ENCODE peak calls at places on chromosomes 1 and 21, in ten cellular contexts. F, S, X, M, C, D, O, Q, B and U are unnamed samples.

GRCh38 chr1:90356101-90356500 is 361.0 kb downstream of the BARHL2 start:
- DNase-seq in D (no peak), S (no peak), M (no peak), Q (no peak), C (no peak), X (no peak), O (no peak), B (no peak), F (no peak), U (no peak)

GRCh38 chr1:193685986-193686385 is 499.6 kb upstream of the B3GALT2 start:
- DNase-seq in F (no peak), O (no peak), X (no peak), S (no peak), M (no peak), Q (no peak), C (no peak), B (no peak), D (no peak), U (no peak)

GRCh38 chr1:107762751-107763390 is 202.1 kb downstream of the VAV3 start:
- DNase-seq in D (no peak), S (no peak), M (no peak), O (no peak), X (no peak), Q (no peak), F (no peak), B (no peak), C (no peak), U (no peak)

GRCh38 chr1:1122981-1123480 is 7.1 kb upstream of the C1orf159 start:
- DNase-seq in M (no peak), D (no peak), B (no peak), S (no peak), C (no peak), X (no peak), F (no peak), Q (no peak), O (peak), U (no peak)

GRCh38 chr1:21897844-21898243 is 39.3 kb downstream of the HSPG2 start:
- DNase-seq in B (no peak), C (no peak), M (no peak), Q (no peak), F (no peak), X (no peak), D (no peak), O (no peak), S (no peak), U (no peak)

GRCh38 chr1:237220243-237220642 is 178.3 kb downstream of the RYR2 start:
- DNase-seq in C (no peak), B (peak), F (peak), D (no peak), S (no peak), Q (no peak), M (no peak), O (no peak), X (no peak), U (no peak)

GRCh38 chr1:89001510-89001909 is 9.1 kb upstream of the KYAT3 start:
- DNase-seq in Q (no peak), F (no peak), O (no peak), C (no peak), D (no peak), M (no peak), B (no peak), S (no peak), X (no peak), U (no peak)

GRCh38 chr1:226821719-226822085 is 48.7 kb upstream of the PSEN2 start:
- DNase-seq in C (no peak), B (no peak), O (no peak), S (no peak), X (no peak), Q (no peak), D (peak), M (no peak), F (no peak), U (no peak)

GRCh38 chr1:182707116-182707515 is 22.7 kb upstream of the RGS8 start:
- DNase-seq in F (peak), D (no peak), O (no peak), X (no peak), C (no peak), B (no peak), S (no peak), Q (no peak), M (no peak), U (no peak)

GRCh38 chr1:183416850-183417690 is 1.1 kb downstream of the NMNAT2 start:
- DNase-seq in Q (peak), X (no peak), C (no peak), F (peak), S (peak), B (peak), M (no peak), O (peak), D (peak), U (no peak)

GRCh38 chr1:199931666-199932377 is 95.7 kb upstream of the NR5A2 start:
- DNase-seq in X (no peak), Q (no peak), F (peak), C (no peak), M (no peak), B (no peak), D (no peak), S (no peak), O (no peak), U (no peak)

GRCh38 chr1:145858238-145858936 is 494 bp downstream of the PIAS3 start:
- DNase-seq in F (peak), M (no peak), D (no peak), S (peak), O (peak), X (no peak), B (peak), Q (peak), C (no peak), U (peak)

GRCh38 chr21:16071082-16071481 is 341.3 kb downstream of the USP25 start:
- DNase-seq in X (no peak), S (no peak), Q (no peak), B (peak), O (no peak), D (no peak), M (no peak), F (no peak), C (no peak), U (no peak)

GRCh38 chr1:245181123-245181522 is 26.3 kb downstream of the KIF26B start:
- DNase-seq in F (no peak), M (no peak), D (no peak), B (no peak), X (no peak), C (no peak), Q (no peak), O (no peak), S (no peak), U (no peak)

GRCh38 chr1:206013017-206013800 is 10.0 kb upstream of the RAB7B start:
- DNase-seq in M (no peak), C (no peak), B (no peak), O (no peak), F (no peak), S (no peak), X (no peak), Q (no peak), D (no peak), U (no peak)

GRCh38 chr1:12677565-12677964 is 33.7 kb downstream of the AADACL4 start:
- DNase-seq in D (no peak), M (no peak), C (peak), B (no peak), X (peak), O (no peak), Q (no peak), S (no peak), F (no peak), U (no peak)

GRCh38 chr1:107963601-107964396 is 1.2 kb downstream of the VAV3 start:
- DNase-seq in F (peak), B (no peak), O (peak), X (no peak), M (peak), D (no peak), Q (peak), S (peak), C (no peak), U (peak)

GRCh38 chr1:201515062-201515750 is 8.3 kb upstream of the CSRP1 start:
- DNase-seq in O (no peak), F (no peak), D (no peak), M (no peak), S (no peak), B (no peak), Q (no peak), X (no peak), C (no peak), U (no peak)

GRCh38 chr21:33976980-33977720 is 61.5 kb upstream of the ATP5PO start:
- DNase-seq in D (no peak), M (no peak), F (no peak), Q (no peak), C (no peak), O (no peak), S (no peak), B (no peak), X (no peak), U (peak)
- H3K4me3 ChIP-seq in D (no peak), M (peak), F (no peak), Q (no peak), C (peak), O (no peak), S (no peak), B (no peak), X (peak), U (no peak)

DNA sequence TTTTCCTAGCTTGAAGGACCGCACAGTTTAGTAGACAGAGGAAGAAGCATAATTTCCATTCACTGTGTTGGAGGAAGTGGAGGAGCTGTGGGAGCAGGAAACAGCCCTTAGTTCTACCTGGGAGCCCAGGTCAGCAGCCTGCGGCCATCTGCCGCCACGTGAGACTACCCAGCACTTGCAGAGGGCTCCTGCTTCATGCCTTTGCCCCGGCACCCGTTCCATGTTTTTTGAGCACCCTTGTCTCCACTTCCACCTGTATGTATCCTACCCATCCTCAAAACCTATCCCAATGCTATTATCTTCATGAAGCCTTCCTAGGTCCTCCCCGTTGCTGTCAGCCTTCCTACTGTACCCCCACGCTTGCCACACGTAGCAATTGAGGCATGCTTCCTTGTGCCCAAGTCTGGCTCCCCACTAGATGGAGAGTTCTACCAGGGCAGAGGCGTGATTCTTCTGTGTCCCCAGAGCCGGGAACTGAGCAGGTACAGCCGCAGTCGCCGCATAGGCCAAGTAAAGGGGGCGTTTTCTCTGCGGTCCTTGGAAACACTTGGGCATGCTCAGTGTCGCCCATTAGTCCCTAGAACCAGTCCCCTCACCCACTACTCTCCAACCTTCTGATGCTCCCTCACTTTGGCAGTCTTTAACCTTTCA is 1.9 kb downstream of the SLC6A9 start:
- DNase-seq in O (no peak), M (no peak), B (no peak), Q (no peak), X (no peak), D (no peak), S (no peak), C (no peak), F (no peak), U (no peak)
- H3K27ac ChIP-seq in O (peak), M (peak), B (peak), Q (no peak), X (peak), D (peak), S (peak), C (peak), F (peak), U (peak)

GRCh38 chr1:115190766-115191165 is 101.5 kb upstream of the TSPAN2 start:
- DNase-seq in F (no peak), D (no peak), C (no peak), M (no peak), S (no peak), X (no peak), Q (no peak), O (no peak), B (no peak), U (no peak)
- TF ChIP-seq CTCF in F (no peak), D (no peak), C (no peak), M (no peak), S (no peak), X (no peak), Q (no peak), O (no peak), B (no peak), U (no peak)

GRCh38 chr1:234771642-234772344 is 161.8 kb upstream of the IRF2BP2 start:
- DNase-seq in F (no peak), O (no peak), D (no peak), Q (no peak), X (no peak), S (peak), C (no peak), B (no peak), M (no peak), U (no peak)
- H3K4me3 ChIP-seq in F (no peak), O (no peak), D (no peak), Q (no peak), X (peak), S (no peak), C (no peak), B (no peak), M (peak), U (peak)

DNA sequence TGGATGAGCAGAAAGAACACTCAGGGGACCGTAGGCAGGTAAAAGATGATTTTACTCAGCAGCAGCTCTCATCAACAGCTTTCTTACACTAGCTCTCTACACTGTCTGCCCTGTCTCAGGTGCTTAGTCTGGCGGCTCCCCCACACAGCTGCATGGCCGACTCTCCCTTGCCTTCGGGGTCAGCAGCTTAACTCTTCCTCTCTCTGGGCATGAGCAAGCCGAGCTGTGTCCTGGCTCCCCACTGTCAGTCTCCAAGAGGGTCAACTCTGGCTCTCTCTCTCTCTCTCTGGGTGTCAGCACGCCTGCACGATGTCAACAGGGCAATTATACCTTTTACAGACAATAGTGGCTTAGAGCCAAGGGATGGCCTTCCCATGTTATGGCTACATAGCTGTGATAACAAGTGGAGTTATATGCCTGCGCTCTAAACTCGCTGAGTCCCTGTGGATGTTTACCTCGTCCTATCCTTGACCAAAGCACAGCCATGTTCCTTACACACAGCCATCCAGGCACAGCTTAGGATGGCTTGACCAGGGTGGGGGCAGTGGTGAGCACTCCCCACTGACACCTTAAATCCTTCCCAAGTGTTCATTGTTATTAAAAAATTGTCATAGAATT is 3.1 kb upstream of the BCL10 start:
- DNase-seq in Q (no peak), O (no peak), B (no peak), X (no peak), M (no peak), C (no peak), D (no peak), S (no peak), F (no peak), U (no peak)
- H3K27ac ChIP-seq in Q (no peak), O (peak), B (peak), X (no peak), M (no peak), C (peak), D (peak), S (no peak), F (no peak), U (peak)

DNA sequence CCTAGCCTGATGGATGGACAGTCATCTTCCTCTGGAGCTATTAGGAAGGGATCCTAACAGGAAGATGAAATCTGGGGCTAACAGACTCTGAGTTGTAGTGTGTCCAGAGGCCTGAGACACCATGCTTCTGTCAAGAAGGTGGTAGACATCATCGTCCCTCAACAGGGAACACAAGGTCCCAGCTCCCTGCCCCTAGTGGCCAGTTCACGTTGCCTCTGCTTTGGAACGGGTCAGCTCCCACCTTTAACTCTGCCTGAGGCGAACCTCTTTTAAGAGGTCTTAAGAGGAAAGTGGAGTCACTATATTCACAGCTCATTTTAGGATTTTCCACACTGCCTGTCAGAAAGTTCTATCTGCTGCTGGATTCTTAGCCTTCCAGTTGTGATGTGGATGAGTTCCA is 28.3 kb downstream of the LRRC71 start:
- DNase-seq in M (no peak), D (no peak), Q (no peak), B (no peak), X (no peak), O (no peak), F (no peak), C (no peak), S (no peak), U (peak)
- TF ChIP-seq CTCF in M (peak), D (peak), Q (no peak), B (no peak), X (no peak), O (no peak), F (no peak), C (no peak), S (peak), U (no peak)

GRCh38 chr1:202643397-202644218 is 66.6 kb downstream of the SYT2 start:
- DNase-seq in F (peak), C (no peak), X (no peak), B (no peak), M (no peak), Q (no peak), D (no peak), S (peak), O (no peak), U (no peak)
- H3K4me3 ChIP-seq in F (no peak), C (peak), X (peak), B (peak), M (no peak), Q (no peak), D (peak), S (peak), O (peak), U (peak)

GRCh38 chr1:164610528-164611222 is 51.7 kb downstream of the PBX1 start:
- DNase-seq in D (no peak), O (no peak), S (no peak), X (no peak), F (no peak), M (no peak), Q (no peak), B (no peak), C (no peak), U (no peak)
- H3K27ac ChIP-seq in D (no peak), O (no peak), S (no peak), X (peak), F (peak), M (no peak), Q (peak), B (no peak), C (peak), U (peak)

DNA sequence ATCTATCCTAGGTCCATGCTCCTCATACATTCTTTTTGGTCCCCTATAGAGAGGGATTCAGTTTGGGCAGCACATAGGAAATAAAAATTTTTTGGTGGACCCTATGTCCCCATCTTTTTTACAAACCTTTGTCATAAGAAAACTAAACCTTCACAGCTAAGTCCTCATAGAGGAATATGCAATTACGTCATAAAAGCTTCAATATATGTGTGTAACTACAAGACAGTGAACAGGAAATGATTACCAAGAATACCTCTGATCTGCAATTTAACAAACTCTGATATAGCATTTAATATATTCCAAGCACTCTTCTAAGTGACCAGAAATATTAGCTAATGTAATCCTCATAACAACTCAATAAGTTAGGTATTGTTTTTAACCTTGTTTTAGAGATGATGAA is 6.3 kb upstream of the DENND2C start:
- DNase-seq in F (no peak), O (no peak), M (no peak), X (no peak), Q (no peak), C (no peak), D (no peak), S (no peak), B (no peak), U (no peak)
- TF ChIP-seq CTCF in F (no peak), O (no peak), M (no peak), X (no peak), Q (no peak), C (no peak), D (no peak), S (no peak), B (no peak), U (no peak)